ENCODE peak calls at places on chromosome 17, in seven cellular contexts. One of them, this sample, is unnamed.

GRCh38 chr17:74417178-74418045 is 14.5 kb upstream of the GPRC5C start:
- DNase-seq in stimulated activated CD4-positive, alpha-beta T cell treated with anti-CD3 and anti-CD28 coated beads, Interleukin-1b, Interleukin-23, amount 100 ng/mL, for 24 hours: no peak
- DNase-seq in ELR: peak
- DNase-seq in anterior cingulate cortex: no peak
- DNase-seq in CD8-positive, alpha-beta T cell: no peak
- DNase-seq in foreskin keratinocyte: peak
- DNase-seq in nephron progenitor cell: peak
- DNase-seq in this sample: no peak

GRCh38 chr17:8630802-8631553 is 453 bp upstream of the MYH10 start:
- DNase-seq in stimulated activated CD4-positive, alpha-beta T cell treated with anti-CD3 and anti-CD28 coated beads, Interleukin-1b, Interleukin-23, amount 100 ng/mL, for 24 hours: peak
- DNase-seq in ELR: peak
- DNase-seq in anterior cingulate cortex: peak
- DNase-seq in CD8-positive, alpha-beta T cell: peak
- DNase-seq in foreskin keratinocyte: peak
- DNase-seq in nephron progenitor cell: peak
- DNase-seq in this sample: peak

GRCh38 chr17:43943769-43944418 is 1.6 kb upstream of the PPY start:
- DNase-seq in stimulated activated CD4-positive, alpha-beta T cell treated with anti-CD3 and anti-CD28 coated beads, Interleukin-1b, Interleukin-23, amount 100 ng/mL, for 24 hours: peak
- DNase-seq in ELR: peak
- DNase-seq in anterior cingulate cortex: peak
- DNase-seq in CD8-positive, alpha-beta T cell: peak
- DNase-seq in foreskin keratinocyte: peak
- DNase-seq in nephron progenitor cell: peak
- DNase-seq in this sample: peak

GRCh38 chr17:4172356-4172755 is 29.4 kb downstream of the CYB5D2 start:
- DNase-seq in stimulated activated CD4-positive, alpha-beta T cell treated with anti-CD3 and anti-CD28 coated beads, Interleukin-1b, Interleukin-23, amount 100 ng/mL, for 24 hours: no peak
- DNase-seq in ELR: no peak
- DNase-seq in anterior cingulate cortex: no peak
- DNase-seq in CD8-positive, alpha-beta T cell: no peak
- DNase-seq in foreskin keratinocyte: no peak
- DNase-seq in nephron progenitor cell: no peak
- DNase-seq in this sample: no peak

GRCh38 chr17:4485676-4486646 is 12.7 kb upstream of the SPNS2 start:
- DNase-seq in stimulated activated CD4-positive, alpha-beta T cell treated with anti-CD3 and anti-CD28 coated beads, Interleukin-1b, Interleukin-23, amount 100 ng/mL, for 24 hours: peak
- DNase-seq in ELR: peak
- DNase-seq in anterior cingulate cortex: no peak
- DNase-seq in CD8-positive, alpha-beta T cell: peak
- DNase-seq in foreskin keratinocyte: no peak
- DNase-seq in nephron progenitor cell: no peak
- DNase-seq in this sample: peak

GRCh38 chr17:35809855-35810461 is 674 bp downstream of the TAF15 start:
- DNase-seq in stimulated activated CD4-positive, alpha-beta T cell treated with anti-CD3 and anti-CD28 coated beads, Interleukin-1b, Interleukin-23, amount 100 ng/mL, for 24 hours: no peak
- DNase-seq in ELR: peak
- DNase-seq in anterior cingulate cortex: no peak
- DNase-seq in CD8-positive, alpha-beta T cell: no peak
- DNase-seq in foreskin keratinocyte: no peak
- DNase-seq in nephron progenitor cell: no peak
- DNase-seq in this sample: no peak

GRCh38 chr17:79757140-79757745 is 20.7 kb upstream of the CBX2 start:
- DNase-seq in stimulated activated CD4-positive, alpha-beta T cell treated with anti-CD3 and anti-CD28 coated beads, Interleukin-1b, Interleukin-23, amount 100 ng/mL, for 24 hours: no peak
- DNase-seq in ELR: no peak
- DNase-seq in anterior cingulate cortex: no peak
- DNase-seq in CD8-positive, alpha-beta T cell: no peak
- DNase-seq in foreskin keratinocyte: no peak
- DNase-seq in nephron progenitor cell: no peak
- DNase-seq in this sample: no peak

GRCh38 chr17:32609085-32609484 is 122.3 kb downstream of the CDK5R1 start:
- DNase-seq in stimulated activated CD4-positive, alpha-beta T cell treated with anti-CD3 and anti-CD28 coated beads, Interleukin-1b, Interleukin-23, amount 100 ng/mL, for 24 hours: peak
- DNase-seq in ELR: peak
- DNase-seq in anterior cingulate cortex: no peak
- DNase-seq in CD8-positive, alpha-beta T cell: peak
- DNase-seq in foreskin keratinocyte: no peak
- DNase-seq in nephron progenitor cell: no peak
- DNase-seq in this sample: peak

GRCh38 chr17:2965621-2966275 is 97.7 kb downstream of the OR1D5 start:
- DNase-seq in stimulated activated CD4-positive, alpha-beta T cell treated with anti-CD3 and anti-CD28 coated beads, Interleukin-1b, Interleukin-23, amount 100 ng/mL, for 24 hours: no peak
- DNase-seq in ELR: peak
- DNase-seq in anterior cingulate cortex: no peak
- DNase-seq in CD8-positive, alpha-beta T cell: no peak
- DNase-seq in foreskin keratinocyte: peak
- DNase-seq in nephron progenitor cell: no peak
- DNase-seq in this sample: no peak

GRCh38 chr17:50583636-50584035 is 23.1 kb downstream of the CACNA1G start:
- DNase-seq in stimulated activated CD4-positive, alpha-beta T cell treated with anti-CD3 and anti-CD28 coated beads, Interleukin-1b, Interleukin-23, amount 100 ng/mL, for 24 hours: no peak
- DNase-seq in ELR: no peak
- DNase-seq in anterior cingulate cortex: no peak
- DNase-seq in CD8-positive, alpha-beta T cell: no peak
- DNase-seq in foreskin keratinocyte: no peak
- DNase-seq in nephron progenitor cell: peak
- DNase-seq in this sample: no peak

GRCh38 chr17:82793974-82794620 is 42.2 kb downstream of the TBCD start:
- DNase-seq in stimulated activated CD4-positive, alpha-beta T cell treated with anti-CD3 and anti-CD28 coated beads, Interleukin-1b, Interleukin-23, amount 100 ng/mL, for 24 hours: no peak
- DNase-seq in ELR: no peak
- DNase-seq in anterior cingulate cortex: peak
- DNase-seq in CD8-positive, alpha-beta T cell: no peak
- DNase-seq in foreskin keratinocyte: no peak
- DNase-seq in nephron progenitor cell: no peak
- DNase-seq in this sample: no peak

GRCh38 chr17:18961634-18962493 is 9.9 kb downstream of the SLC5A10 start:
- DNase-seq in stimulated activated CD4-positive, alpha-beta T cell treated with anti-CD3 and anti-CD28 coated beads, Interleukin-1b, Interleukin-23, amount 100 ng/mL, for 24 hours: no peak
- DNase-seq in ELR: peak
- DNase-seq in anterior cingulate cortex: no peak
- DNase-seq in CD8-positive, alpha-beta T cell: no peak
- DNase-seq in foreskin keratinocyte: no peak
- DNase-seq in nephron progenitor cell: no peak
- DNase-seq in this sample: no peak

GRCh38 chr17:3754458-3755334 is 31.0 kb downstream of the HASPIN start:
- DNase-seq in stimulated activated CD4-positive, alpha-beta T cell treated with anti-CD3 and anti-CD28 coated beads, Interleukin-1b, Interleukin-23, amount 100 ng/mL, for 24 hours: peak
- DNase-seq in ELR: no peak
- DNase-seq in anterior cingulate cortex: no peak
- DNase-seq in CD8-positive, alpha-beta T cell: peak
- DNase-seq in foreskin keratinocyte: peak
- DNase-seq in nephron progenitor cell: peak
- DNase-seq in this sample: peak